ENCODE peak calls at places on chromosomes 2 and 18, in four cellular contexts. L is left ventricle myocardium inferior, K is HCT116, T is PC-3. D is an unnamed sample. For H3K36me3, the result is how much of the 10 kb centered on the place peaks cover.

GRCh38 chr2:186256540-186256939 is 229.5 kb upstream of the ZC3H15 start:
- DNase-seq in L (no peak), K (peak), T (peak), D (no peak)

GRCh38 chr2:27038631-27039339 is 6.0 kb downstream of the TMEM214 start:
- DNase-seq in L (no peak), K (no peak), T (no peak), D (no peak)

GRCh38 chr18:26791676-26792075 is 73.8 kb downstream of the AQP4 start:
- DNase-seq in L (no peak), K (no peak), T (peak), D (no peak)

GRCh38 chr2:23330214-23330613 is 54.8 kb upstream of the KLHL29 start:
- DNase-seq in L (no peak), K (no peak), T (peak), D (no peak)

GRCh38 chr2:95275601-95276243 is 1.5 kb downstream of the PROM2 start:
- DNase-seq in L (no peak), K (no peak), T (peak), D (peak)

GRCh38 chr2:69152847-69153246 is 139.9 kb downstream of the ANTXR1 start:
- DNase-seq in L (no peak), K (no peak), T (no peak), D (no peak)

GRCh38 chr18:50796495-50796894 is 23.3 kb downstream of the MRO start:
- DNase-seq in L (no peak), K (no peak), T (no peak), D (peak)

GRCh38 chr2:145085616-145086015 is 565.7 kb upstream of the ZEB2 start:
- DNase-seq in L (no peak), K (no peak), T (no peak), D (no peak)

GRCh38 chr2:136305517-136306192 is 187.7 kb upstream of the CXCR4 start:
- DNase-seq in L (no peak), K (no peak), T (no peak), D (no peak)

GRCh38 chr2:207565736-207566135 is 36.0 kb downstream of the CREB1 start:
- DNase-seq in L (no peak), K (no peak), T (no peak), D (no peak)
- H3K36me3 ChIP-seq in L (under half), K (under half), T (under half), D (under half)

DNA sequence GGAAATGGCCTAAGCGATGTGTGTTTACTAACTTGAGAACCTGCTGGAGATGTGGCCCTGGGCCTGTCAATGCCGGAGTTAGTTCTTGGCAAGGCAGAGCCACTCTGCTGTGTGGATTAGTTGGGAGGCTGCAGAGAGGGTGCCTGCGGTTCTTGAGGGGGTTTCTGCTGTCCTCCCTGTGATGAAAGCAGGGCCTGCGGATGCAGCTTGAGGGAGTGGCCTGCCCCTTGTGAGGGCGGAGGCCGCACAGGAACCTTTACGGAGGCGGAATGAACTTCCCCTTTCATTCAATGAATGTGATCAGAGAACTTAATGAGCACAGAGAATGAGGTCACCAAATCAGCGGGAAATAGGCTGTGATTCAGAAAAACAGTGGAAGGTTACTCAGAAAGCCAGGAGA is 47.2 kb downstream of the VWA3B start:
- DNase-seq in L (peak), K (no peak), T (no peak), D (no peak)
- H3K27ac ChIP-seq in L (peak), K (no peak), T (no peak), D (no peak)

GRCh38 chr2:162072976-162073775 is 839 bp downstream of the DPP4 start:
- DNase-seq in L (peak), K (no peak), T (no peak), D (peak)
- H3K4me3 ChIP-seq in L (peak), K (peak), T (peak), D (peak)

GRCh38 chr2:191690327-191690726 is 12.4 kb downstream of the NABP1 start:
- DNase-seq in L (no peak), K (no peak), T (peak), D (no peak)

GRCh38 chr2:191688934-191689695 is 11.2 kb downstream of the NABP1 start:
- DNase-seq in L (no peak), K (peak), T (peak), D (no peak)

GRCh38 chr2:191686079-191686478 is 8.1 kb downstream of the NABP1 start:
- DNase-seq in L (no peak), K (no peak), T (no peak), D (no peak)

GRCh38 chr2:191686658-191687057 is 8.7 kb downstream of the NABP1 start:
- DNase-seq in L (no peak), K (no peak), T (no peak), D (no peak)

DNA sequence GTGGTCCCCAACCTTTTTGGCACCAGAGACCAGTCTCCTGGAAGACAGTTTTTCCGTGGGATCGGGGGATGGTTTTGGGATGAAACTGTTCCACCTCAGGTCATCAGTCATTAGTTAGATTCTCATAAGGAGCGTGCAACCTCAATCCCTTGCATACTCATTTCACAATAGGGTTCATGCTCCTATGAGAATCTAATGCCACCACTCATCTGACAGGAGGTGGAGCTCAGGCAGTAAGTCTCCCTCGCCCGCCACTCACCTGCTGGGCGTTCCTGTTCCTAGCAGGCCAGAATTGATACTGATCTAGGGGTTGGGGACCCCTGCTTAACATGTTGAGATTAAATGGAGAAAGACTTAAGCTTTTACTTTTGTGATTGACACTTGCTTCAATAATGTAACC is 9.9 kb downstream of the NABP1 start:
- DNase-seq in L (no peak), K (no peak), T (no peak), D (no peak)
- H3K36me3 ChIP-seq in L (under half), K (under half), T (half or more), D (under half)

GRCh38 chr2:979286-979928 is 28.8 kb downstream of the SNTG2 start:
- DNase-seq in L (no peak), K (no peak), T (no peak), D (no peak)
- H3K27ac ChIP-seq in L (no peak), K (no peak), T (no peak), D (no peak)

GRCh38 chr2:219743548-219743947 is 116.1 kb downstream of the SLC4A3 start:
- DNase-seq in L (no peak), K (no peak), T (no peak), D (no peak)
- H3K4me3 ChIP-seq in L (no peak), K (no peak), T (no peak), D (no peak)

DNA sequence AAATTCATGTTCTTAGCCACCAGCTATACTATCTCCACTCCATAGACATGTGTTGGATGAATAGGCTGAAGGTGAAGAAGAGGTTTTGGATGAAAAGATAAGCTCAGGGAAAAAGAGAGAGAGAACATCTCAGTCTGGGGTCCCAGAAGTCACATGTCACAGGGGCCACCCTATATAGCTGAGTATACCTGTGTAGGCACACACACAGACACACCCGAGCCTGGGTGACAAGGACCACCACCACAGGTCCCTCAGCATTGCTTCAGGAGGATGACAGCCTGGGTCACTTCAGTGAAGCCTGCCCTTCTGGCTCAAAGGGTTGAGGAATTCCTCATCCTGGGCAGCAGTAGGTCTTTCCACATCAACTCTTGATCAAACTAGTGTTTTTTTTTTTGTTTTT is 56.2 kb downstream of the POLR1A start:
- DNase-seq in L (no peak), K (no peak), T (no peak), D (no peak)
- H3K36me3 ChIP-seq in L (half or more), K (half or more), T (half or more), D (under half)

D was measured in pancreas.